ENCODE peak calls at places on chromosome 17, in five cellular contexts. K, Y, P, H and A are unnamed samples.

GRCh38 chr17:1270210-1271019 is at the start of gene BHLHA9:
- DNase-seq in H (no peak), P (no peak), K (no peak), Y (no peak), A (no peak)

GRCh38 chr17:52106638-52107261 is 51.8 kb downstream of the CA10 start:
- DNase-seq in Y (peak; percentile 45), H (no peak), K (peak; percentile 2), P (peak; percentile 12), A (peak; percentile 1)

GRCh38 chr17:35083071-35083470 is 19.6 kb upstream of the RFFL start:
- DNase-seq in K (no peak), Y (no peak), P (no peak), H (no peak), A (no peak)

GRCh38 chr17:61135782-61136181 is 263.9 kb upstream of the TBX2 start:
- DNase-seq in K (no peak), Y (no peak), P (no peak), H (no peak), A (no peak)

GRCh38 chr17:1229354-1229890 is 40.8 kb upstream of the BHLHA9 start:
- DNase-seq in Y (no peak), H (peak; percentile 37), P (peak; percentile 23), K (no peak), A (peak; percentile 81)

GRCh38 chr17:78822552-78822951 is 18.1 kb downstream of the USP36 start:
- DNase-seq in H (no peak), K (no peak), Y (no peak), P (no peak), A (no peak)

GRCh38 chr17:3866269-3866668 is 20.2 kb upstream of the NCBP3 start:
- DNase-seq in P (no peak), H (no peak), Y (no peak), K (no peak), A (no peak)

GRCh38 chr17:1059131-1059795 is 62.3 kb downstream of the TIMM22 start:
- DNase-seq in Y (no peak), K (no peak), H (no peak), P (no peak), A (no peak)

GRCh38 chr17:67557052-67557845 is 160.5 kb upstream of the NOL11 start:
- DNase-seq in Y (no peak), K (no peak), H (no peak), P (no peak), A (no peak)

GRCh38 chr17:40322417-40323315 is 13.7 kb downstream of the RARA start:
- DNase-seq in P (peak; percentile 94), K (peak; percentile 98), Y (no peak), H (peak; percentile 47), A (peak; percentile 99)

GRCh38 chr17:77841742-77842141 is 116.8 kb upstream of the TNRC6C start:
- DNase-seq in P (no peak), Y (no peak), K (no peak), H (no peak), A (no peak)

GRCh38 chr17:59161477-59161876 is 5.9 kb downstream of the PRR11 start:
- DNase-seq in Y (no peak), K (no peak), H (no peak), P (no peak), A (no peak)

GRCh38 chr17:79983456-79983855 is 52.2 kb downstream of the TBC1D16 start:
- DNase-seq in Y (no peak), K (no peak), P (no peak), H (no peak), A (no peak)

GRCh38 chr17:69853533-69854262 is 221.3 kb upstream of the KCNJ16 start:
- DNase-seq in K (no peak), H (no peak), Y (no peak), P (no peak), A (no peak)

GRCh38 chr17:7945651-7946050 is 13.6 kb downstream of the CNTROB start:
- DNase-seq in P (no peak), Y (no peak), K (no peak), H (no peak), A (no peak)

GRCh38 chr17:76659928-76660614 is 16.5 kb upstream of the ST6GALNAC1 start:
- DNase-seq in P (no peak), H (no peak), Y (peak; percentile 85), K (no peak), A (no peak)

GRCh38 chr17:30534938-30535921 is 58.0 kb downstream of the GOSR1 start:
- DNase-seq in H (no peak), P (no peak), Y (no peak), K (no peak), A (no peak)

GRCh38 chr17:59756236-59756818 is 48.9 kb downstream of the VMP1 start:
- DNase-seq in K (no peak), Y (no peak), P (no peak), H (no peak), A (no peak)

GRCh38 chr17:63919311-63919723 is 678 bp upstream of the GH1 start:
- DNase-seq in Y (peak; percentile 51), K (no peak), H (no peak), P (peak; percentile 59), A (peak; percentile 69)

GRCh38 chr17:45345246-45345553 is 28.4 kb upstream of the MAP3K14 start:
- DNase-seq in H (no peak), K (no peak), Y (no peak), P (no peak), A (no peak)

GRCh38 chr17:41680426-41681040 is 8.2 kb upstream of the EIF1 start:
- DNase-seq in H (no peak), K (no peak), P (no peak), Y (no peak), A (no peak)

GRCh38 chr17:60971515-60972369 is 294.1 kb downstream of the BCAS3 start:
- DNase-seq in Y (peak; percentile 79), H (no peak), P (peak; percentile 27), K (no peak), A (peak; percentile 41)

GRCh38 chr17:57956311-57957119 is 1.3 kb upstream of the CUEDC1 start:
- DNase-seq in Y (no peak), K (no peak), P (peak; percentile 24), H (no peak), A (peak; percentile 46)

GRCh38 chr17:46931596-46931995 is 8.6 kb downstream of the GOSR2 start:
- DNase-seq in H (no peak), Y (no peak), P (no peak), K (peak; percentile 37), A (no peak)

GRCh38 chr17:81040791-81041337 is 5.9 kb downstream of the BAIAP2 start:
- DNase-seq in K (no peak), H (no peak), P (no peak), Y (no peak), A (no peak)

GRCh38 chr17:19753661-19754463 is 5.8 kb upstream of the ALDH3A1 start:
- DNase-seq in Y (no peak), H (no peak), K (no peak), P (no peak), A (no peak)

GRCh38 chr17:82063424-82064415 is 1.9 kb downstream of the DUS1L start:
- DNase-seq in Y (no peak), K (no peak), H (no peak), P (no peak), A (no peak)

GRCh38 chr17:39854909-39855308 is 9.2 kb downstream of the IKZF3 start:
- DNase-seq in Y (no peak), K (no peak), H (no peak), P (no peak), A (no peak)

GRCh38 chr17:83081561-83082201 is 2.3 kb downstream of the METRNL start:
- DNase-seq in H (peak; percentile 42), P (peak; percentile 38), K (no peak), Y (no peak), A (no peak)

GRCh38 chr17:39054111-39054645 is 87.0 kb upstream of the FBXO47 start:
- DNase-seq in Y (no peak), H (no peak), K (no peak), P (no peak), A (no peak)

GRCh38 chr17:1627219-1627986 is 1.2 kb downstream of the SLC43A2 start:
- DNase-seq in Y (peak; percentile 45), K (no peak), H (no peak), P (no peak), A (peak; percentile 84)